ENCODE peak calls at places on chromosomes 1 and 21, in five cellular contexts. S is K562, M is psoas muscle, I is neural progenitor cell, W is stomach. P is an unnamed sample.
A peak's percentile ranks its signal among the peaks of the same experiment; 100 is the strongest.

GRCh38 chr1:71093938-71094337 is 13.1 kb upstream of the ZRANB2 start:
- DNase-seq in S (no peak), M (no peak), I (no peak), W (no peak), P (no peak)

GRCh38 chr1:145858238-145858936 is 494 bp downstream of the PIAS3 start:
- DNase-seq in S (peak; percentile 70), M (peak; percentile 67), I (peak; percentile 89), W (peak; percentile 61), P (peak; percentile 86)

GRCh38 chr1:153597206-153597605 is 15.7 kb downstream of the S100A16 start:
- DNase-seq in S (no peak), M (no peak), I (no peak), W (no peak), P (no peak)

GRCh38 chr1:169610110-169610509 is 19.8 kb downstream of the SELP start:
- DNase-seq in S (no peak), M (no peak), I (peak; percentile 10), W (no peak), P (no peak)

GRCh38 chr1:189619682-189620332 is 857.9 kb downstream of the BRINP3 start:
- DNase-seq in S (no peak), M (no peak), I (no peak), W (no peak), P (no peak)

GRCh38 chr1:184535191-184535970 is 148.6 kb downstream of the C1orf21 start:
- DNase-seq in S (no peak), M (no peak), I (no peak), W (no peak), P (no peak)

GRCh38 chr21:42258150-42258884 is 39.4 kb downstream of the ABCG1 start:
- DNase-seq in S (peak; percentile 88), M (peak; percentile 66), I (peak; percentile 80), W (peak; percentile 79), P (peak; percentile 85)

GRCh38 chr21:30340714-30341573 is 3.5 kb upstream of the KRTAP27-1 start:
- DNase-seq in S (peak; percentile 45), M (peak; percentile 13), I (peak; percentile 52), W (peak; percentile 56), P (peak; percentile 44)

GRCh38 chr1:230589951-230590350 is 52.3 kb upstream of the COG2 start:
- DNase-seq in S (no peak), M (no peak), I (no peak), W (no peak), P (no peak)

GRCh38 chr1:180815188-180815587 is 97.5 kb upstream of the KIAA1614 start:
- DNase-seq in S (peak; percentile 22), M (no peak), I (no peak), W (no peak), P (no peak)

GRCh38 chr1:226480459-226480858 is 68.1 kb upstream of the STUM start:
- DNase-seq in S (no peak), M (no peak), I (no peak), W (peak; percentile 5), P (no peak)

GRCh38 chr1:41611932-41612450 is 127.5 kb upstream of the EDN2 start:
- DNase-seq in S (no peak), M (no peak), I (no peak), W (no peak), P (peak; percentile 3)

GRCh38 chr21:32739946-32740345 is 12.1 kb upstream of the SYNJ1 start:
- DNase-seq in S (no peak), M (no peak), I (no peak), W (no peak), P (no peak)

GRCh38 chr1:44672254-44672955 is 1.9 kb downstream of the TMEM53 start:
- DNase-seq in S (no peak), M (no peak), I (peak; percentile 49), W (no peak), P (no peak)

GRCh38 chr1:244324176-244324883 is 127.4 kb downstream of the ADSS2 start:
- DNase-seq in S (no peak), M (no peak), I (no peak), W (no peak), P (no peak)

GRCh38 chr1:201275266-201275666 is 8.0 kb upstream of the PKP1 start:
- DNase-seq in S (no peak), M (peak; percentile 75), I (no peak), W (peak; percentile 87), P (no peak)

GRCh38 chr1:47572731-47573505 is 135.1 kb downstream of the FOXD2 start:
- DNase-seq in S (no peak), M (no peak), I (peak; percentile 39), W (no peak), P (no peak)

GRCh38 chr1:240190881-240191385 is 99.2 kb downstream of the FMN2 start:
- DNase-seq in S (no peak), M (no peak), I (peak; percentile 32), W (no peak), P (no peak)

GRCh38 chr1:50710099-50710498 is 250.0 kb downstream of the FAF1 start:
- DNase-seq in S (no peak), M (no peak), I (no peak), W (no peak), P (no peak)

GRCh38 chr1:109938556-109938955 is 27.9 kb downstream of the CSF1 start:
- DNase-seq in S (no peak), M (no peak), I (no peak), W (no peak), P (no peak)

GRCh38 chr1:70220517-70221240 is 501 bp upstream of the SRSF11 start:
- DNase-seq in S (no peak), M (no peak), I (no peak), W (no peak), P (no peak)

GRCh38 chr1:153919879-153920852 is 2.6 kb downstream of the GATAD2B start:
- DNase-seq in S (no peak), M (no peak), I (peak; percentile 12), W (no peak), P (peak; percentile 41)

GRCh38 chr1:26862781-26863676 is at the start of gene SFN:
- DNase-seq in S (peak; percentile 94), M (no peak), I (peak; percentile 41), W (peak; percentile 88), P (peak; percentile 45)

GRCh38 chr1:201553496-201554166 is 14.7 kb downstream of the NAV1 start:
- DNase-seq in S (no peak), M (no peak), I (no peak), W (no peak), P (no peak)

GRCh38 chr1:154264454-154264853 is 8.0 kb upstream of the HAX1 start:
- DNase-seq in S (no peak), M (no peak), I (no peak), W (no peak), P (no peak)

DNA sequence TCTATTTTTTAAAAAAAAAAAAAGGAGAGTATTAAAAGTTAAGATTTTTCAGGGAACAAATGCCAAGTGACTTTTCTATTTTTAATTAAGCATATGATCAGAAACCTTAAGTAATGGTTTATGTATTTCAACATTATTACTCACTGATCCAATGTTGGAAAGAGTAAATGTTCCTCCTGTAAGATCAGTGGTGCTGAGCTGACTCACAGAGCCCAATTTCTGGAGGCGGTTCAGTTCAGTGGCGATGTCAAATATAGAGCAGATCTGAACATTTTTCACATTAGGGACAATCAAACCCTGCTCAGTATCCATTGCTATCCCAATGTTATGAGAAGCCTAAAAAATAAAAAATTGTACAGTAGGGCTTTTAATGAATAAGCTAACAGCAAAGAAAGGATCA is 28.2 kb upstream of the LRRC39 start:
- DNase-seq in S (no peak), M (no peak), I (no peak), W (no peak), P (no peak)
- H3K36me3 ChIP-seq in S (peaks cover 38% of the 10 kb centered on the region), M (no peaks in the 10 kb centered on the region), I (peaks cover 28% of the 10 kb centered on the region), W (peaks cover 88% of the 10 kb centered on the region), P (peaks cover 57% of the 10 kb centered on the region)

GRCh38 chr21:36126166-36126565 is 8.7 kb upstream of the CBR3 start:
- DNase-seq in S (no peak), M (no peak), I (no peak), W (peak; percentile 55), P (no peak)
- H3K27ac ChIP-seq in S (no peak overlapping the region), M (no peak overlapping the region), I (no peak overlapping the region), W (peak overlapping the region; percentile 73), P (no peak overlapping the region)

GRCh38 chr21:17818158-17819113 is 720 bp downstream of the C21orf91 start:
- DNase-seq in S (no peak), M (no peak), I (peak; percentile 76), W (peak; percentile 34), P (peak; percentile 56)

GRCh38 chr21:17819114-17819877 is at the start of gene C21orf91:
- DNase-seq in S (peak; percentile 89), M (peak; percentile 91), I (peak; percentile 92), W (peak; percentile 87), P (peak; percentile 91)

DNA sequence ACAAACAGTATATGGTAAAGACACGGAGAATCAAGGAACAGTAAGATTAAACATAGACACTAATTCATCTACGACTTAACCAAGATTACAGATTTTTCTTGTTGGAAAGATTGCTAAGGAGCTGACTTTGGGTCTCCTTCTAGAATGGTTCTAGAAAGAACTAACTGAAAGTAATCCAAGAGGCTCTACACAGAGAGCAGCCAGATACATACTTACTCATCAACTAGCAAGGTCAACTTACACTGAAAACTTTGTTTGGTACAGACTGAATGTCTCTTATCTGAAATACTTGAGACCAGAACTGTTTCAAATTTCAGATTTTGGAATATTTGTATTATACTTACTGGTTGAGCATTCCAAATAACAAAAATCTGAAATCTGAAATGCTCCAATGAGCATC is 5.8 kb downstream of the C21orf91 start:
- DNase-seq in S (no peak), M (no peak), I (no peak), W (no peak), P (no peak)
- H3K36me3 ChIP-seq in S (peaks cover 70% of the 10 kb centered on the region), M (peaks cover 2% of the 10 kb centered on the region), I (peaks cover 71% of the 10 kb centered on the region), W (peaks cover 72% of the 10 kb centered on the region), P (peaks cover 72% of the 10 kb centered on the region)

GRCh38 chr1:43284065-43284464 is 1.3 kb downstream of the C1orf210 start:
- DNase-seq in S (no peak), M (no peak), I (no peak), W (no peak), P (no peak)
- H3K27ac ChIP-seq in S (no peak overlapping the region), M (no peak overlapping the region), I (no peak overlapping the region), W (peak overlapping the region; percentile 59), P (no peak overlapping the region)

DNA sequence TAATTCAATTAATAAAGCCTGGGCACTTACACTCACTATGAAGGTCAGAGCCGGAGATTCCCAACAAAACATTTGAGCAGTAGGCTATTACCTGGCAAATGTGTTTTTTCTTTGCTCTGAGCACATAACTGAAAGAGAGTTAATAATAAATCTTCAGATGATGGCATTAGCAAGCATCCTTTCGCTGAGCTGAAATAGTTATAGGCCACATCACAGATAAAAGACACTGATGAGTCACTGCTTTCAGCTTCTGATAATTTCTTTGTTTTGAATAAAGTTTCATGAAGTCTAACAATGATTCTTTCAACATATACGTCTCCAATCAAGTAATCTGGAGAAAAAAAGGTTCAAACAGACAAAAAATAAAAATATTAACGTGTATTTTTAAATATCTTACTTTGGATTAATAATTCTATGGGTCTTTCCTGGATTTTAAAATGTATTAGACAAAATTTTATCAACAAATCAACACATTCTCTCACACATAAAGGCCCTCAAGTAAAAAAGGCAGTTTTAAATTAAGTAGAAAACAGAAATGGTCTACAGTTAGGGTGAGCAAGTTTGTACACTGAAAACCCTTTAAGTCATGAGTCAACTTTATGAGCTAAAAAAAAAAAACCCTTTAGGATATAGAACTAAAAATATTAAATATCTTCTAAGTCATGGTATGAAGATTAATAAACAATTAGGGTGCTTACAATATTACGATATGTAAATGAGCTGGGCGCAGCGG is 33.1 kb downstream of the LTN1 start:
- DNase-seq in S (no peak), M (no peak), I (no peak), W (no peak), P (no peak)
- H3K36me3 ChIP-seq in S (peaks cover 82% of the 10 kb centered on the region), M (peaks cover 6% of the 10 kb centered on the region), I (no peaks in the 10 kb centered on the region), W (peaks cover 83% of the 10 kb centered on the region), P (peaks cover 59% of the 10 kb centered on the region)